ENCODE peak calls at places on chromosomes 2 and 18, in seven cellular contexts. B, F, T, L, Y, I and D are unnamed samples. For H3K27me3 and H3K4me1, the result is how much of the 10 kb centered on the place peaks cover.

GRCh38 chr18:46160050-46160798 is 56.0 kb downstream of the HAUS1 start:
- DNase-seq in B (no peak), F (peak), T (peak), L (no peak), Y (no peak), I (no peak), D (no peak)

GRCh38 chr2:35503311-35503710 is 852.3 kb upstream of the CRIM1 start:
- DNase-seq in B (no peak), F (no peak), T (no peak), L (no peak), Y (no peak), I (no peak), D (no peak)

GRCh38 chr2:39133215-39133851 is 12.5 kb upstream of the SOS1 start:
- DNase-seq in B (no peak), F (no peak), T (no peak), L (no peak), Y (no peak), I (no peak), D (no peak)

GRCh38 chr2:132929786-132930185 is 259.8 kb upstream of the LYPD1 start:
- DNase-seq in B (no peak), F (peak), T (no peak), L (no peak), Y (peak), I (no peak), D (no peak)

GRCh38 chr2:25561136-25561850 is 112.1 kb downstream of the DTNB start:
- DNase-seq in B (no peak), F (no peak), T (no peak), L (no peak), Y (no peak), I (no peak), D (no peak)

GRCh38 chr2:5798083-5798482 is 105.9 kb downstream of the SOX11 start:
- DNase-seq in B (no peak), F (peak), T (no peak), L (no peak), Y (peak), I (no peak), D (peak)

GRCh38 chr2:215355801-215356200 is 43.9 kb downstream of the ATIC start:
- DNase-seq in B (no peak), F (peak), T (no peak), L (no peak), Y (peak), I (no peak), D (peak)

GRCh38 chr2:160063266-160063665 is 851 bp upstream of the PLA2R1 start:
- DNase-seq in B (no peak), F (no peak), T (no peak), L (no peak), Y (no peak), I (no peak), D (peak)

GRCh38 chr2:73283545-73284295 is 558 bp downstream of the FBXO41 start:
- DNase-seq in B (peak), F (no peak), T (peak), L (no peak), Y (no peak), I (no peak), D (no peak)

GRCh38 chr2:229071292-229071976 is 199.7 kb downstream of the PID1 start:
- DNase-seq in B (no peak), F (peak), T (no peak), L (no peak), Y (peak), I (no peak), D (no peak)

GRCh38 chr2:120373424-120373823 is 27.5 kb downstream of the INHBB start:
- DNase-seq in B (peak), F (no peak), T (no peak), L (no peak), Y (no peak), I (no peak), D (no peak)

GRCh38 chr2:34601561-34601960 is 1002.5 kb upstream of the FAM98A start:
- DNase-seq in B (no peak), F (no peak), T (peak), L (no peak), Y (no peak), I (no peak), D (no peak)

GRCh38 chr18:61589053-61589723 is 256.0 kb downstream of the CDH20 start:
- DNase-seq in B (no peak), F (no peak), T (no peak), L (no peak), Y (no peak), I (no peak), D (no peak)

GRCh38 chr2:20353597-20353996 is 3.0 kb upstream of the PUM2 start:
- DNase-seq in B (no peak), F (no peak), T (no peak), L (peak), Y (no peak), I (no peak), D (no peak)

GRCh38 chr2:131120815-131121317 is 15.7 kb downstream of the PLEKHB2 start:
- DNase-seq in B (no peak), F (no peak), T (no peak), L (peak), Y (no peak), I (no peak), D (no peak)

GRCh38 chr2:48607307-48608014 is 10.2 kb upstream of the GTF2A1L start:
- DNase-seq in B (no peak), F (peak), T (no peak), L (peak), Y (peak), I (no peak), D (peak)

GRCh38 chr2:218863021-218863520 is 3.5 kb downstream of the WNT6 start:
- DNase-seq in B (no peak), F (no peak), T (no peak), L (no peak), Y (no peak), I (no peak), D (no peak)

GRCh38 chr2:121363632-121364420 is 78.8 kb upstream of the TFCP2L1 start:
- DNase-seq in B (no peak), F (peak), T (no peak), L (peak), Y (peak), I (no peak), D (peak)

GRCh38 chr2:145748927-145749326 is 1229.0 kb upstream of the ZEB2 start:
- DNase-seq in B (no peak), F (no peak), T (no peak), L (no peak), Y (no peak), I (no peak), D (no peak)

GRCh38 chr2:74893332-74893731 is 59.4 kb downstream of the HK2 start:
- DNase-seq in B (no peak), F (peak), T (no peak), L (peak), Y (peak), I (no peak), D (peak)

GRCh38 chr2:133740500-133740899 is 172.2 kb upstream of the NCKAP5 start:
- DNase-seq in B (no peak), F (no peak), T (no peak), L (no peak), Y (no peak), I (no peak), D (no peak)

GRCh38 chr2:222295368-222296041 is 3.3 kb downstream of the PAX3 start:
- DNase-seq in B (peak), F (peak), T (peak), L (no peak), Y (no peak), I (no peak), D (no peak)

GRCh38 chr2:222294996-222295367 is 3.8 kb downstream of the PAX3 start:
- DNase-seq in B (peak), F (no peak), T (no peak), L (no peak), Y (no peak), I (no peak), D (no peak)

GRCh38 chr2:222292738-222293134 is 6.1 kb downstream of the PAX3 start:
- DNase-seq in B (no peak), F (no peak), T (no peak), L (no peak), Y (no peak), I (no peak), D (no peak)

GRCh38 chr2:222292113-222292737 is 6.6 kb downstream of the PAX3 start:
- DNase-seq in B (peak), F (no peak), T (no peak), L (no peak), Y (no peak), I (no peak), D (no peak)

DNA sequence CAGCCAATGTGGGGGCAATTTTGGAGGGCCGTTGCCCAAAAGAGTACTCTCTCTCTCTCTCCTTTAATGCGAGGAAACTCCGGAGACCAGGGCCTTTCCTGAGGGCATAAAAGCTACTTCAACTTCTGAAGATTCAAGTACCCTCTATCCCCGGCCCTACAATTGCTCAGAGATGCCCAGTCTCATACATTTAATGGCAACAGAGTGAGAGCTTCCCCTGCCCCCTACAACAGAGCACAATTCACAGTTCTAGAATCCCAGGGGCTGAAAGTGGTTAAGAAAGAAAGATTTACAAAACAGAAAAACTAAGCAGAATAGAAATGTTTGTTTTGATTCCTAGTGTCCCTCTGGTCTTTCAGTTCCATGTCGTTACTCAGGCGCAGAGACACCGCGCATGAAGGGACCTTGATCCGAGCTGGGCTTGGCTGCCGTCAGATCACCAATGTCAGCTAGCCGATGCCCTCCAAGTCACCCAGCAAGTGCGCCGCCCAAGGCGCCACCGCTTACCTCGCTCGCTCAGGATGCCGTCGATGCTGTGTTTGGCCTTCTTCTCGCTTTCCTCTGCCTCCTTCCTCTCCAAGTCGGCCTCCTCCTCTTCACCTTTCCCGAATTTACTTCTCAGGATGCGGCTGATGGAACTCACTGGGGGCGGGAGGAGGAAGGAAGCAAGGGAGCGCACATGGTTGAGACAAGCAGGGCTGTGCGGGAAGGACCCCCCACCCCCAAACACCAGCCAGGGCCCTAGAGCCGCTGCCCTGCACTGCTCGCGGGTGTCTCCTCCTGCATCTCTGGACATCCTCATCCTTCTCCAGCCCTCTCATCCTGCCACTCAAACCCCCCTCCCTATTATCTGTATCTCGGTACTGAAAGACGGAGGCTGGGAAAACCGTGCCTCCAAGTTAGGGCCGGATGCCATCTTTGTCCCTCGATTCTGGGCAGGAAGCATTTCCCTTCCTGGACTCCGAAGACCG is 4.9 kb downstream of the PAX3 start:
- DNase-seq in B (peak), F (no peak), T (no peak), L (no peak), Y (no peak), I (no peak), D (no peak)
- H3K27me3 ChIP-seq in B (half or more), F (half or more), T (under half), L (half or more), Y (half or more), I (under half), D (half or more)

DNA sequence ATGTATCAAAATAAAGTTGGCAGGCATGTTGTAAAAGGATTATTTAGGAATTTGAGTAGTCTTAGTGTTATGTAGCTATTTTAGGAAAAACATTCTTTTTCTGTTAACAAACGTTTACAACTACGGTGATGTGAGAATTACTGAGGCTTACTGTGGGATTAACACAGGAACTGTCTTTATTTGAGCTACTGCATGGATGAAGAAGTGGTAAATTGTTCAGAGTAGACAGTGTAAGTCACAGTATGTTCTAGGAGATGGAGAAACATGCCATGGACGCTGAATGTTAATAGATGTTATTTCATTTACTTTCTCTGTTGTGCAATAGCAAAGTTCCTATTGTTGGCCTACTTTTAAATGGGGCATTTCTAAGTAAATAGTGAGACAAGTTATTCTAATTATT is 1.7 kb downstream of the PPM1B start:
- DNase-seq in B (peak), F (peak), T (no peak), L (peak), Y (peak), I (no peak), D (peak)
- H3K4me1 ChIP-seq in B (under half), F (under half), T (under half), L (under half), Y (under half), I (under half), D (under half)

DNA sequence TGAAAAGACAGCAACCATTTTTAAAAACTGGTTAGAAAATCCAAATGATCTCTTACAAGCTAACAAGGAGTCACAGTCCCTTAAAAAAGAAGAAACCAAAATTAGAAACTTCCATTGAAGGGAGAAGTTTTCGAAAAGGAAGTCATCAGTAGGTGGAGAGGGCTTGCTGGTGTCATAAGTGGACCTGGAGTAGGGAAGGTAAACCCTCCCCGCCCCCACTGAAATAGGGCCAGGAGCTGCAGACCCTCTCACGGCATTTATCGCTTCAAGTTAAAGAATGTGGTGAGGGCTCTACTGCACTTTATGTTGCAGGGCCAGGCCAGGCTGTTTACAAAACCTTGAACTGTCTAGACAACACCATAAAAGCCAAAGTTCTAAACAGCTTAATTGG is 2.9 kb downstream of the HOXD11 start:
- DNase-seq in B (no peak), F (no peak), T (no peak), L (no peak), Y (no peak), I (no peak), D (no peak)
- TF ChIP-seq EZH2 in B (no peak), F (no peak), T (no peak), L (no peak), Y (no peak), I (no peak), D (no peak)

GRCh38 chr18:24603151-24603550 is 142.7 kb downstream of the HRH4 start:
- DNase-seq in B (no peak), F (no peak), T (no peak), L (no peak), Y (no peak), I (no peak), D (no peak)

GRCh38 chr18:24600076-24600654 is 139.7 kb downstream of the HRH4 start:
- DNase-seq in B (peak), F (peak), T (peak), L (peak), Y (peak), I (no peak), D (peak)

GRCh38 chr18:24605454-24605853 is 145.0 kb downstream of the HRH4 start:
- DNase-seq in B (no peak), F (no peak), T (no peak), L (no peak), Y (no peak), I (no peak), D (no peak)

GRCh38 chr18:24602156-24602555 is 141.7 kb downstream of the HRH4 start:
- DNase-seq in B (no peak), F (no peak), T (no peak), L (no peak), Y (no peak), I (no peak), D (no peak)

DNA sequence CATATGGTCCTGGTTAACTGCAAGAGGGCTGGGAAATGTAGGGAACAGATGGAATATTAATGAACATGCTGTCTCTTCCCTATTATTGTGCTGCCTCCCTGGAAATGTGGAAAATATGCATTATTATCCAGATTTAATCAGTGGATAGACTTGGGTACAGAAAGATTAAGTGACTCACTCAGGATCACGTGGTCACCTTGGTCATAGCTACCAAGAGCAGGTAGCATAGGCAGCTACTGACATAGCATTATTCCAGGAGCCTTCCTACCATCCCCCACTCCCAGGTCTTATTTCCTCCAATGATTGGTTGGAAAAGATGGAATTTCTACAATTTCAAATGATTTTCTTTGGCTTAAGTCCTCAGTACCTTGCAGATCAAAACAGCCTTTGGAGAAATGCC is 141.2 kb downstream of the HRH4 start:
- DNase-seq in B (no peak), F (no peak), T (no peak), L (no peak), Y (no peak), I (no peak), D (no peak)
- H3K27me3 ChIP-seq in B (under half), F (under half), T (under half), L (half or more), Y (under half), I (under half), D (under half)